ENCODE peak calls at places on chromosomes 7 and 10, in four cellular contexts. One of them, this sample, is unnamed.

GRCh38 chr7:155644971-155645509 is 579 bp downstream of the RBM33 start:
- DNase-seq in lower leg skin: peak; percentile 36
- DNase-seq in nucleus accumbens: peak; percentile 45
- DNase-seq in activated gamma-delta T cell treated with anti-CD3 and anti-CD28 coated beads, Interleukin-2, amount 50 U/mL, for 16 hours: peak; percentile 17
- DNase-seq in this sample: peak; percentile 75

GRCh38 chr7:43870316-43870715 is 999 bp upstream of the MRPS24 start:
- DNase-seq in nucleus accumbens: no peak
- DNase-seq in lower leg skin: no peak
- DNase-seq in activated gamma-delta T cell treated with anti-CD3 and anti-CD28 coated beads, Interleukin-2, amount 50 U/mL, for 16 hours: no peak
- DNase-seq in this sample: no peak

GRCh38 chr10:5555031-5555510 is 30.3 kb downstream of the CALML3 start:
- DNase-seq in nucleus accumbens: no peak
- DNase-seq in activated gamma-delta T cell treated with anti-CD3 and anti-CD28 coated beads, Interleukin-2, amount 50 U/mL, for 16 hours: no peak
- DNase-seq in lower leg skin: no peak
- DNase-seq in this sample: no peak

GRCh38 chr10:117442944-117443676 is 67.9 kb upstream of the PDZD8 start:
- DNase-seq in lower leg skin: peak; percentile 92
- DNase-seq in activated gamma-delta T cell treated with anti-CD3 and anti-CD28 coated beads, Interleukin-2, amount 50 U/mL, for 16 hours: peak; percentile 5
- DNase-seq in nucleus accumbens: no peak
- DNase-seq in this sample: peak; percentile 44

GRCh38 chr7:1480670-1481069 is 21.4 kb upstream of the MICALL2 start:
- DNase-seq in lower leg skin: no peak
- DNase-seq in activated gamma-delta T cell treated with anti-CD3 and anti-CD28 coated beads, Interleukin-2, amount 50 U/mL, for 16 hours: no peak
- DNase-seq in nucleus accumbens: no peak
- DNase-seq in this sample: no peak

GRCh38 chr7:6615853-6616555 is 594 bp downstream of the ZNF853 start:
- DNase-seq in nucleus accumbens: no peak
- DNase-seq in lower leg skin: no peak
- DNase-seq in activated gamma-delta T cell treated with anti-CD3 and anti-CD28 coated beads, Interleukin-2, amount 50 U/mL, for 16 hours: no peak
- DNase-seq in this sample: peak; percentile 31

GRCh38 chr7:2451171-2452073 is 24.8 kb downstream of the GRIFIN start:
- DNase-seq in nucleus accumbens: peak; percentile 36
- DNase-seq in activated gamma-delta T cell treated with anti-CD3 and anti-CD28 coated beads, Interleukin-2, amount 50 U/mL, for 16 hours: peak; percentile 68
- DNase-seq in lower leg skin: no peak
- DNase-seq in this sample: peak; percentile 85

GRCh38 chr10:43369921-43370320 is 1.5 kb upstream of the FXYD4 start:
- DNase-seq in nucleus accumbens: no peak
- DNase-seq in lower leg skin: no peak
- DNase-seq in activated gamma-delta T cell treated with anti-CD3 and anti-CD28 coated beads, Interleukin-2, amount 50 U/mL, for 16 hours: no peak
- DNase-seq in this sample: no peak

GRCh38 chr7:124698964-124699363 is 66.6 kb downstream of the GPR37 start:
- DNase-seq in nucleus accumbens: no peak
- DNase-seq in activated gamma-delta T cell treated with anti-CD3 and anti-CD28 coated beads, Interleukin-2, amount 50 U/mL, for 16 hours: no peak
- DNase-seq in lower leg skin: no peak
- DNase-seq in this sample: no peak

GRCh38 chr10:124217906-124218769 is 124.7 kb upstream of the CHST15 start:
- DNase-seq in lower leg skin: no peak
- DNase-seq in nucleus accumbens: no peak
- DNase-seq in activated gamma-delta T cell treated with anti-CD3 and anti-CD28 coated beads, Interleukin-2, amount 50 U/mL, for 16 hours: no peak
- DNase-seq in this sample: peak; percentile 26

GRCh38 chr10:101018118-101018599 is 12.8 kb downstream of the PDZD7 start:
- DNase-seq in activated gamma-delta T cell treated with anti-CD3 and anti-CD28 coated beads, Interleukin-2, amount 50 U/mL, for 16 hours: no peak
- DNase-seq in nucleus accumbens: no peak
- DNase-seq in lower leg skin: no peak
- DNase-seq in this sample: no peak

GRCh38 chr7:158582089-158582456 is 5.5 kb downstream of the PTPRN2 start:
- DNase-seq in lower leg skin: no peak
- DNase-seq in nucleus accumbens: no peak
- DNase-seq in activated gamma-delta T cell treated with anti-CD3 and anti-CD28 coated beads, Interleukin-2, amount 50 U/mL, for 16 hours: no peak
- DNase-seq in this sample: no peak

GRCh38 chr7:44541028-44541869 is at the start of gene NPC1L1:
- DNase-seq in lower leg skin: no peak
- DNase-seq in nucleus accumbens: no peak
- DNase-seq in activated gamma-delta T cell treated with anti-CD3 and anti-CD28 coated beads, Interleukin-2, amount 50 U/mL, for 16 hours: no peak
- DNase-seq in this sample: no peak

GRCh38 chr10:19788075-19788686 is 28.1 kb upstream of the PLXDC2 start:
- DNase-seq in activated gamma-delta T cell treated with anti-CD3 and anti-CD28 coated beads, Interleukin-2, amount 50 U/mL, for 16 hours: no peak
- DNase-seq in lower leg skin: peak; percentile 40
- DNase-seq in nucleus accumbens: no peak
- DNase-seq in this sample: peak; percentile 66

GRCh38 chr7:5692112-5692844 is 89.2 kb downstream of the RNF216 start:
- DNase-seq in activated gamma-delta T cell treated with anti-CD3 and anti-CD28 coated beads, Interleukin-2, amount 50 U/mL, for 16 hours: no peak
- DNase-seq in lower leg skin: peak; percentile 92
- DNase-seq in nucleus accumbens: peak; percentile 39
- DNase-seq in this sample: peak; percentile 98

GRCh38 chr7:39504963-39505362 is 61.2 kb upstream of the YAE1 start:
- DNase-seq in activated gamma-delta T cell treated with anti-CD3 and anti-CD28 coated beads, Interleukin-2, amount 50 U/mL, for 16 hours: no peak
- DNase-seq in nucleus accumbens: no peak
- DNase-seq in lower leg skin: no peak
- DNase-seq in this sample: peak; percentile 23

GRCh38 chr10:5584895-5585516 is 60.2 kb downstream of the CALML3 start:
- DNase-seq in lower leg skin: no peak
- DNase-seq in nucleus accumbens: no peak
- DNase-seq in activated gamma-delta T cell treated with anti-CD3 and anti-CD28 coated beads, Interleukin-2, amount 50 U/mL, for 16 hours: no peak
- DNase-seq in this sample: peak; percentile 67